ENCODE peak calls at places on chromosomes 12 and 14, in four cellular contexts. U is GM12878, I is H1, O is K562. E is an unnamed sample.

GRCh38 chr14:93759781-93760307 is 28.4 kb downstream of the PRIMA1 start:
- DNase-seq in U (no peak), I (no peak), O (no peak), E (no peak)

GRCh38 chr14:105177082-105177481 is 4.0 kb downstream of the NUDT14 start:
- DNase-seq in U (no peak), I (no peak), O (no peak), E (no peak)

GRCh38 chr14:95549656-95550585 is 15.1 kb downstream of the GLRX5 start:
- DNase-seq in U (no peak), I (no peak), O (no peak), E (peak; percentile 83)

GRCh38 chr14:69005432-69006148 is 26.5 kb upstream of the ACTN1 start:
- DNase-seq in U (no peak), I (no peak), O (no peak), E (peak; percentile 57)

GRCh38 chr12:1391722-1392121 is 202.7 kb downstream of the FBXL14 start:
- DNase-seq in U (no peak), I (no peak), O (no peak), E (no peak)

GRCh38 chr14:102696332-102696731 is 80.9 kb upstream of the TRAF3 start:
- DNase-seq in U (no peak), I (no peak), O (no peak), E (peak; percentile 28)

GRCh38 chr12:65821336-65821735 is 2.9 kb upstream of the HMGA2 start:
- DNase-seq in U (no peak), I (no peak), O (no peak), E (no peak)

GRCh38 chr12:80860206-80860605 is 77.5 kb downstream of the LIN7A start:
- DNase-seq in U (no peak), I (no peak), O (no peak), E (no peak)

GRCh38 chr12:107891967-107892366 is 117.5 kb downstream of the ASCL4 start:
- DNase-seq in U (no peak), I (no peak), O (peak; percentile 35), E (no peak)

GRCh38 chr14:61031026-61031425 is 50.0 kb downstream of the SLC38A6 start:
- DNase-seq in U (no peak), I (no peak), O (no peak), E (no peak)

GRCh38 chr12:53589423-53589822 is 36.8 kb downstream of the ATF7 start:
- DNase-seq in U (no peak), I (no peak), O (no peak), E (no peak)

GRCh38 chr12:79725987-79726386 is 35.2 kb upstream of the PAWR start:
- DNase-seq in U (no peak), I (no peak), O (no peak), E (no peak)

GRCh38 chr14:64889352-64889751 is 9.6 kb upstream of the SPTB start:
- DNase-seq in U (no peak), I (no peak), O (no peak), E (no peak)

GRCh38 chr12:16726879-16727278 is 120.9 kb upstream of the LMO3 start:
- DNase-seq in U (no peak), I (no peak), O (no peak), E (no peak)

GRCh38 chr14:61720302-61720677 is 25.0 kb downstream of the HIF1A start:
- DNase-seq in U (no peak), I (no peak), O (no peak), E (no peak)

GRCh38 chr14:51094901-51095853 is at the start of gene TRIM9:
- DNase-seq in U (peak; percentile 64), I (peak; percentile 97), O (peak; percentile 15), E (peak; percentile 81)

GRCh38 chr12:2261708-2262107 is 208.9 kb downstream of the CACNA1C start:
- DNase-seq in U (no peak), I (no peak), O (no peak), E (no peak)

GRCh38 chr14:73753887-73754880 is 40.0 kb upstream of the PNMA1 start:
- DNase-seq in U (peak; percentile 61), I (no peak), O (no peak), E (no peak)

GRCh38 chr14:105010891-105011291 is 10.0 kb downstream of the CDCA4 start:
- DNase-seq in U (no peak), I (no peak), O (no peak), E (no peak)

GRCh38 chr12:25034676-25035075 is 85.8 kb upstream of the BCAT1 start:
- DNase-seq in U (no peak), I (no peak), O (no peak), E (no peak)

GRCh38 chr14:88063807-88064206 is 58.9 kb downstream of the GPR65 start:
- DNase-seq in U (no peak), I (no peak), O (peak; percentile 10), E (no peak)

GRCh38 chr12:46585854-46586621 is 213.5 kb upstream of the SLC38A2 start:
- DNase-seq in U (no peak), I (no peak), O (peak; percentile 13), E (peak; percentile 93)

GRCh38 chr14:39203659-39204606 is 28.9 kb downstream of the PNN start:
- DNase-seq in U (no peak), I (no peak), O (no peak), E (peak; percentile 70)

GRCh38 chr14:69288001-69288771 is 28.2 kb downstream of the GALNT16 start:
- DNase-seq in U (no peak), I (peak; percentile 46), O (peak; percentile 16), E (peak; percentile 23)

GRCh38 chr12:750356-751191 is 1.8 kb upstream of the WNK1 start:
- DNase-seq in U (no peak), I (no peak), O (no peak), E (no peak)

GRCh38 chr12:105104762-105105161 is 2.8 kb upstream of the WASHC4 start:
- DNase-seq in U (no peak), I (no peak), O (no peak), E (no peak)

GRCh38 chr12:113129664-113130456 is 5.7 kb downstream of the RASAL1 start:
- DNase-seq in U (no peak), I (no peak), O (no peak), E (no peak)

GRCh38 chr12:139585-139984 is 73.0 kb downstream of the IQSEC3 start:
- DNase-seq in U (no peak), I (no peak), O (no peak), E (no peak)

GRCh38 chr12:40336573-40337199 is 111.9 kb downstream of the LRRK2 start:
- DNase-seq in U (no peak), I (no peak), O (no peak), E (peak; percentile 2)

GRCh38 chr12:124824195-124824594 is 39.5 kb downstream of the SCARB1 start:
- DNase-seq in U (no peak), I (no peak), O (no peak), E (no peak)

GRCh38 chr12:112418596-112419268 is at the start of gene PTPN11:
- DNase-seq in U (no peak), I (peak; percentile 99), O (peak; percentile 88), E (peak; percentile 55)

GRCh38 chr14:68424443-68425172 is 368.3 kb downstream of the ZFP36L1 start:
- DNase-seq in U (no peak), I (no peak), O (no peak), E (no peak)

DNA sequence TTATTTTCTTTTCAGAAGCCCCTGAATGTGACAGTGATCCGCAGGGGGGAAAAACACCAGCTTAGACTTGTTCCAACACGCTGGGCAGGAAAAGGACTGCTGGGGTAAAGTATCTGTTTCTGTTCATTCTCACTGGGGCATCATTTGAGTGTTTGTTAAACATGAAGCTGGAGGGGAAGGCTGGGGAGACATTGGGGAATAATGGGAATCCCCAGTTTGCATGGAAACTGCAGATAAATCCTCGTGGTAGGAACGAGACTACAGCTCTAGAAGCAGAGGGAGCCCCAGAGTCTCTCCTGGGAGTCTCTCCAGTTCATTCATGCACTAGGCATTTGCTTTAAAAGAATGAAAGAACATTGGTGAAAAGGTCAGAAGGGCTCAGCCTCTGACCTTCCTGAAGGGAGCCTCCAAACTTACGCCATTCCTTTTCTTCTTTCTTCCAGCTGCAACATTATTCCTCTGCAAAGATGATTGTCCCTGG is 2.5 kb upstream of the CFAP251 start:
- DNase-seq in U (no peak), I (no peak), O (no peak), E (no peak)
- TF ChIP-seq CBX5 in U (no peak), I (no peak), O (no peak), E (no peak)

GRCh38 chr14:92680781-92681650 is 67.4 kb downstream of the LGMN start:
- DNase-seq in U (no peak), I (peak; percentile 83), O (peak; percentile 59), E (peak; percentile 40)

GRCh38 chr14:92677087-92677668 is 71.2 kb downstream of the LGMN start:
- DNase-seq in U (peak; percentile 99), I (no peak), O (no peak), E (no peak)

GRCh38 chr14:92677955-92678354 is 70.5 kb downstream of the LGMN start:
- DNase-seq in U (no peak), I (no peak), O (no peak), E (no peak)

GRCh38 chr14:92678766-92679165 is 69.7 kb downstream of the LGMN start:
- DNase-seq in U (no peak), I (no peak), O (no peak), E (no peak)

GRCh38 chr14:92679246-92679645 is 69.2 kb downstream of the LGMN start:
- DNase-seq in U (no peak), I (no peak), O (no peak), E (no peak)
- TF ChIP-seq CBX5 in U (no peak), I (no peak), O (no peak), E (no peak)

GRCh38 chr12:117404203-117404853 is 42.9 kb upstream of the NOS1 start:
- DNase-seq in U (no peak), I (no peak), O (no peak), E (no peak)

GRCh38 chr12:117412465-117413190 is 51.2 kb upstream of the NOS1 start:
- DNase-seq in U (no peak), I (no peak), O (no peak), E (no peak)

GRCh38 chr12:117409286-117409685 is 47.9 kb upstream of the NOS1 start:
- DNase-seq in U (no peak), I (no peak), O (no peak), E (no peak)

GRCh38 chr12:117404940-117405339 is 43.5 kb upstream of the NOS1 start:
- DNase-seq in U (no peak), I (no peak), O (no peak), E (no peak)

GRCh38 chr12:117408161-117408791 is 46.9 kb upstream of the NOS1 start:
- DNase-seq in U (no peak), I (peak; percentile 56), O (no peak), E (no peak)
- TF ChIP-seq CBX5 in U (no peak), I (no peak), O (no peak), E (no peak)

GRCh38 chr14:55874785-55875184 is 243.4 kb upstream of the PELI2 start:
- DNase-seq in U (no peak), I (no peak), O (no peak), E (no peak)
- TF ChIP-seq CBX5 in U (no peak), I (no peak), O (no peak), E (no peak)

DNA sequence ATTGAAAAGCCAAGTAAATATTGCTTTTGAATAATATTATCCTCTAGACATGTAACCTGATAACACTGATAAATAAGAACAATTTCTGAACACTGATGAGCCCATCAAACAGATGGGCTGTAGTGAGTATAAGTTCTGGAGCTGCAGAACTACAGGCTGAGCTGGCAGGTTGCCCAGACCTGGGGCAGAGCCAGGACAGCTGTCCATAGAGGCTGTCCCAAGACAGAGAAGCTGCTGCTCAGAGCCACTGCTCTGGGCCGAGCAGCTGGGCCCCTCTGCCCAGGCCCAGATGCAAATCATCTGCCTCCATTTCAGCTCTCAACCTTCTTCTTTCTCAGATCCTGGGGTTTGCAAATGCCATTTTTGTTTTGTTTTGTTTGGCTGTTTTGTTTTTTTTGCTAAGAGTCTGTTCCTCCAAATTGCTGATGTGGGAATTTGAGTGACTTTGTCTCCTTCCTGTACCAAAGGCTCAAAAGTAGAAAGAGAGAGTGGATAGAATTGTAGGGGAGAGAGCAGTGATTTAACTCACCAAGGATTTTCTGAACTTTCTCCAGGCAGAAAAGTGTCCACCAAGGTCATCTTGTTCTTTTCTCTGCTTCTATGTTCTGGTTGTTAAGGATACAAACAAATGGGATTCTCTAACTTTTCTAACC is 4.0 kb upstream of the TESPA1 start:
- DNase-seq in U (no peak), I (no peak), O (peak; percentile 69), E (no peak)
- TF ChIP-seq CBX5 in U (no peak), I (no peak), O (no peak), E (no peak)